ENCODE peak calls at places on chromosomes 6 and 20, in eight cellular contexts. One of them, this sample, is unnamed.

GRCh38 chr6:113076116-113076515 is 729.0 kb downstream of the RFPL4B start:
- DNase-seq in stomach: no peak
- DNase-seq in upper lobe of left lung: no peak
- DNase-seq in HepG2: no peak
- DNase-seq in ovary: no peak
- DNase-seq in suprapubic skin: no peak
- DNase-seq in H1: no peak
- DNase-seq in sigmoid colon: no peak
- DNase-seq in this sample: no peak

GRCh38 chr6:27891300-27891913 is 20.8 kb downstream of the OR2B2 start:
- DNase-seq in stomach: no peak
- DNase-seq in upper lobe of left lung: no peak
- DNase-seq in HepG2: no peak
- DNase-seq in ovary: no peak
- DNase-seq in suprapubic skin: no peak
- DNase-seq in H1: no peak
- DNase-seq in sigmoid colon: no peak
- DNase-seq in this sample: no peak

GRCh38 chr6:89351632-89352328 is 742 bp downstream of the UBE2J1 start:
- DNase-seq in stomach: no peak
- DNase-seq in upper lobe of left lung: no peak
- DNase-seq in HepG2: no peak
- DNase-seq in ovary: no peak
- DNase-seq in suprapubic skin: no peak
- DNase-seq in H1: no peak
- DNase-seq in sigmoid colon: no peak
- DNase-seq in this sample: no peak

GRCh38 chr6:17417817-17418216 is 24.4 kb downstream of the CAP2 start:
- DNase-seq in stomach: no peak
- DNase-seq in upper lobe of left lung: no peak
- DNase-seq in HepG2: no peak
- DNase-seq in ovary: no peak
- DNase-seq in suprapubic skin: no peak
- DNase-seq in H1: peak; percentile 63
- DNase-seq in sigmoid colon: no peak
- DNase-seq in this sample: no peak

GRCh38 chr6:2378891-2379652 is 133.7 kb upstream of the GMDS start:
- DNase-seq in stomach: no peak
- DNase-seq in upper lobe of left lung: no peak
- DNase-seq in HepG2: no peak
- DNase-seq in ovary: no peak
- DNase-seq in suprapubic skin: no peak
- DNase-seq in H1: no peak
- DNase-seq in sigmoid colon: no peak
- DNase-seq in this sample: no peak

GRCh38 chr6:4941782-4942672 is 61.8 kb downstream of the RPP40 start:
- DNase-seq in stomach: no peak
- DNase-seq in upper lobe of left lung: peak; percentile 45
- DNase-seq in HepG2: peak; percentile 78
- DNase-seq in ovary: no peak
- DNase-seq in suprapubic skin: no peak
- DNase-seq in H1: no peak
- DNase-seq in sigmoid colon: no peak
- DNase-seq in this sample: no peak

GRCh38 chr20:47764154-47764734 is 21.0 kb downstream of the SULF2 start:
- DNase-seq in stomach: no peak
- DNase-seq in upper lobe of left lung: no peak
- DNase-seq in HepG2: no peak
- DNase-seq in ovary: no peak
- DNase-seq in suprapubic skin: no peak
- DNase-seq in H1: no peak
- DNase-seq in sigmoid colon: no peak
- DNase-seq in this sample: no peak

GRCh38 chr6:47729019-47729418 is 30.6 kb downstream of the ADGRF4 start:
- DNase-seq in stomach: no peak
- DNase-seq in upper lobe of left lung: no peak
- DNase-seq in HepG2: no peak
- DNase-seq in ovary: no peak
- DNase-seq in suprapubic skin: no peak
- DNase-seq in H1: no peak
- DNase-seq in sigmoid colon: no peak
- DNase-seq in this sample: no peak

GRCh38 chr6:21507811-21508210 is 85.7 kb upstream of the SOX4 start:
- DNase-seq in stomach: no peak
- DNase-seq in upper lobe of left lung: no peak
- DNase-seq in HepG2: peak; percentile 47
- DNase-seq in ovary: no peak
- DNase-seq in suprapubic skin: no peak
- DNase-seq in H1: no peak
- DNase-seq in sigmoid colon: no peak
- DNase-seq in this sample: no peak

GRCh38 chr6:109865968-109866367 is 112.1 kb upstream of the GPR6 start:
- DNase-seq in stomach: no peak
- DNase-seq in upper lobe of left lung: no peak
- DNase-seq in HepG2: no peak
- DNase-seq in ovary: no peak
- DNase-seq in suprapubic skin: no peak
- DNase-seq in H1: no peak
- DNase-seq in sigmoid colon: no peak
- DNase-seq in this sample: no peak

GRCh38 chr20:51802170-51802745 is at the start of gene SALL4:
- DNase-seq in stomach: peak; percentile 25
- DNase-seq in upper lobe of left lung: no peak
- DNase-seq in HepG2: no peak
- DNase-seq in ovary: no peak
- DNase-seq in suprapubic skin: no peak
- DNase-seq in H1: peak; percentile 91
- DNase-seq in sigmoid colon: no peak
- DNase-seq in this sample: no peak

GRCh38 chr6:158854214-158855101 is 35.3 kb upstream of the EZR start:
- DNase-seq in stomach: no peak
- DNase-seq in upper lobe of left lung: no peak
- DNase-seq in HepG2: peak; percentile 35
- DNase-seq in ovary: no peak
- DNase-seq in suprapubic skin: no peak
- DNase-seq in H1: no peak
- DNase-seq in sigmoid colon: no peak
- DNase-seq in this sample: no peak

GRCh38 chr20:32585011-32585518 is at the start of gene NOL4L:
- DNase-seq in stomach: peak; percentile 39
- DNase-seq in upper lobe of left lung: no peak
- DNase-seq in HepG2: no peak
- DNase-seq in ovary: no peak
- DNase-seq in suprapubic skin: no peak
- DNase-seq in H1: no peak
- DNase-seq in sigmoid colon: no peak
- DNase-seq in this sample: no peak

GRCh38 chr20:57329608-57330221 is at the start of gene SPO11:
- DNase-seq in stomach: no peak
- DNase-seq in upper lobe of left lung: no peak
- DNase-seq in HepG2: no peak
- DNase-seq in ovary: no peak
- DNase-seq in suprapubic skin: no peak
- DNase-seq in H1: peak; percentile 38
- DNase-seq in sigmoid colon: no peak
- DNase-seq in this sample: no peak

GRCh38 chr6:149097794-149098193 is 219.7 kb upstream of the TAB2 start:
- DNase-seq in stomach: no peak
- DNase-seq in upper lobe of left lung: no peak
- DNase-seq in HepG2: no peak
- DNase-seq in ovary: no peak
- DNase-seq in suprapubic skin: no peak
- DNase-seq in H1: no peak
- DNase-seq in sigmoid colon: no peak
- DNase-seq in this sample: no peak

GRCh38 chr6:28336284-28337024 is 506 bp upstream of the ZSCAN31 start:
- DNase-seq in stomach: no peak
- DNase-seq in upper lobe of left lung: peak; percentile 31
- DNase-seq in HepG2: peak; percentile 44
- DNase-seq in ovary: peak; percentile 32
- DNase-seq in suprapubic skin: no peak
- DNase-seq in H1: no peak
- DNase-seq in sigmoid colon: no peak
- DNase-seq in this sample: peak; percentile 43

GRCh38 chr6:145688493-145688905 is 46.8 kb downstream of the EPM2A start:
- DNase-seq in stomach: no peak
- DNase-seq in upper lobe of left lung: no peak
- DNase-seq in HepG2: no peak
- DNase-seq in ovary: no peak
- DNase-seq in suprapubic skin: no peak
- DNase-seq in H1: no peak
- DNase-seq in sigmoid colon: no peak
- DNase-seq in this sample: no peak

GRCh38 chr6:146526192-146526591 is 17.4 kb upstream of the RAB32 start:
- DNase-seq in stomach: no peak
- DNase-seq in upper lobe of left lung: no peak
- DNase-seq in HepG2: no peak
- DNase-seq in ovary: no peak
- DNase-seq in suprapubic skin: no peak
- DNase-seq in H1: no peak
- DNase-seq in sigmoid colon: no peak
- DNase-seq in this sample: no peak

GRCh38 chr6:12943549-12943948 is 227.0 kb downstream of the PHACTR1 start:
- DNase-seq in stomach: no peak
- DNase-seq in upper lobe of left lung: no peak
- DNase-seq in HepG2: no peak
- DNase-seq in ovary: no peak
- DNase-seq in suprapubic skin: no peak
- DNase-seq in H1: no peak
- DNase-seq in sigmoid colon: no peak
- DNase-seq in this sample: no peak

DNA sequence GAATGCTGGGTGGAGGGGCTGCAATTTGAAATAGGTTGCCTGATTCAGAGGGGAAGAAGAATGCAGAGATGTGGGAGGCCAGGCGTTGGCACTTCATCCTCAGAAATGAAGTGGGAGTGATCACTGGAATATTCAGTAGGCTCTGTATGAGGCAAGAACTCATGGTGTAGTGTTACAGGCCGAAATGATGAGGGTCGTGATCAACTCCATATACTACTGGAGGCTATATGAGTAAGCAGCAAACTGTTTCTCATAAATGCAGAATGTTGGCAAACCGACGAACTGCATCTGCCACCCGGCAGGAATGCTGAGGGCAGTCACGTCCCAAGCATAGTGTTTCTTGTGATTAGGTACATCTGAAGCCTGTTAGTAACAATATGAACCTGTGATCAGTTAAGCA is 12.7 kb downstream of the KCNS1 start:
- DNase-seq in stomach: no peak
- DNase-seq in upper lobe of left lung: no peak
- DNase-seq in HepG2: no peak
- DNase-seq in ovary: no peak
- DNase-seq in suprapubic skin: no peak
- DNase-seq in H1: no peak
- DNase-seq in sigmoid colon: no peak
- DNase-seq in this sample: no peak
- H3K27ac ChIP-seq in stomach: no peak overlapping the region
- H3K27ac ChIP-seq in upper lobe of left lung: no peak overlapping the region
- H3K27ac ChIP-seq in HepG2: no peak overlapping the region
- H3K27ac ChIP-seq in ovary: no peak overlapping the region
- H3K27ac ChIP-seq in suprapubic skin: no peak overlapping the region
- H3K27ac ChIP-seq in H1: no peak overlapping the region
- H3K27ac ChIP-seq in sigmoid colon: no peak overlapping the region
- H3K27ac ChIP-seq in this sample: no peak overlapping the region

GRCh38 chr6:45715508-45715803 is 300.2 kb downstream of the CLIC5 start:
- DNase-seq in stomach: no peak
- DNase-seq in upper lobe of left lung: no peak
- DNase-seq in HepG2: no peak
- DNase-seq in ovary: no peak
- DNase-seq in suprapubic skin: no peak
- DNase-seq in H1: no peak
- DNase-seq in sigmoid colon: no peak
- DNase-seq in this sample: no peak

GRCh38 chr6:45717715-45718114 is 297.9 kb downstream of the CLIC5 start:
- DNase-seq in stomach: no peak
- DNase-seq in upper lobe of left lung: no peak
- DNase-seq in HepG2: no peak
- DNase-seq in ovary: no peak
- DNase-seq in suprapubic skin: no peak
- DNase-seq in H1: no peak
- DNase-seq in sigmoid colon: no peak
- DNase-seq in this sample: no peak

GRCh38 chr6:45717027-45717426 is 298.6 kb downstream of the CLIC5 start:
- DNase-seq in stomach: no peak
- DNase-seq in upper lobe of left lung: no peak
- DNase-seq in HepG2: no peak
- DNase-seq in ovary: no peak
- DNase-seq in suprapubic skin: no peak
- DNase-seq in H1: no peak
- DNase-seq in sigmoid colon: no peak
- DNase-seq in this sample: no peak

GRCh38 chr6:45713981-45714685 is 301.5 kb downstream of the CLIC5 start:
- DNase-seq in stomach: no peak
- DNase-seq in upper lobe of left lung: no peak
- DNase-seq in HepG2: no peak
- DNase-seq in ovary: no peak
- DNase-seq in suprapubic skin: no peak
- DNase-seq in H1: no peak
- DNase-seq in sigmoid colon: no peak
- DNase-seq in this sample: no peak

GRCh38 chr6:45714795-45715507 is 300.7 kb downstream of the CLIC5 start:
- DNase-seq in stomach: peak; percentile 42
- DNase-seq in upper lobe of left lung: peak; percentile 52
- DNase-seq in HepG2: peak; percentile 74
- DNase-seq in ovary: peak; percentile 54
- DNase-seq in suprapubic skin: no peak
- DNase-seq in H1: peak; percentile 75
- DNase-seq in sigmoid colon: peak; percentile 77
- DNase-seq in this sample: peak; percentile 59
- TF ChIP-seq POLR2A in stomach: no peak
- TF ChIP-seq POLR2A in upper lobe of left lung: no peak
- TF ChIP-seq POLR2A in HepG2: no peak
- TF ChIP-seq POLR2A in ovary: no peak
- TF ChIP-seq POLR2A in suprapubic skin: no peak
- TF ChIP-seq POLR2A in H1: no peak
- TF ChIP-seq POLR2A in sigmoid colon: no peak
- TF ChIP-seq POLR2A in this sample: no peak

GRCh38 chr6:31352497-31353368 is 4.2 kb downstream of the HLA-B start:
- DNase-seq in stomach: no peak
- DNase-seq in upper lobe of left lung: no peak
- DNase-seq in HepG2: no peak
- DNase-seq in ovary: no peak
- DNase-seq in suprapubic skin: no peak
- DNase-seq in H1: no peak
- DNase-seq in sigmoid colon: no peak
- DNase-seq in this sample: no peak
- TF ChIP-seq EP300 in stomach: no peak
- TF ChIP-seq EP300 in upper lobe of left lung: no peak
- TF ChIP-seq EP300 in HepG2: no peak
- TF ChIP-seq EP300 in ovary: no peak
- TF ChIP-seq EP300 in suprapubic skin: no peak
- TF ChIP-seq EP300 in H1: no peak
- TF ChIP-seq EP300 in sigmoid colon: no peak
- TF ChIP-seq EP300 in this sample: no peak

GRCh38 chr6:167087857-167088256 is 35.0 kb upstream of the CCR6 start:
- DNase-seq in stomach: no peak
- DNase-seq in upper lobe of left lung: no peak
- DNase-seq in HepG2: no peak
- DNase-seq in ovary: no peak
- DNase-seq in suprapubic skin: no peak
- DNase-seq in H1: no peak
- DNase-seq in sigmoid colon: no peak
- DNase-seq in this sample: no peak
- H3K27ac ChIP-seq in stomach: no peak overlapping the region
- H3K27ac ChIP-seq in upper lobe of left lung: no peak overlapping the region
- H3K27ac ChIP-seq in HepG2: no peak overlapping the region
- H3K27ac ChIP-seq in ovary: no peak overlapping the region
- H3K27ac ChIP-seq in suprapubic skin: no peak overlapping the region
- H3K27ac ChIP-seq in H1: no peak overlapping the region
- H3K27ac ChIP-seq in sigmoid colon: no peak overlapping the region
- H3K27ac ChIP-seq in this sample: no peak overlapping the region

GRCh38 chr6:166382500-166382932 is 224 bp downstream of the MPC1 start:
- DNase-seq in stomach: no peak
- DNase-seq in upper lobe of left lung: no peak
- DNase-seq in HepG2: no peak
- DNase-seq in ovary: peak; percentile 29
- DNase-seq in suprapubic skin: no peak
- DNase-seq in H1: no peak
- DNase-seq in sigmoid colon: peak; percentile 70
- DNase-seq in this sample: no peak
- TF ChIP-seq POLR2A in stomach: no peak
- TF ChIP-seq POLR2A in upper lobe of left lung: no peak
- TF ChIP-seq POLR2A in HepG2: no peak
- TF ChIP-seq POLR2A in ovary: no peak
- TF ChIP-seq POLR2A in suprapubic skin: peak; percentile 24
- TF ChIP-seq POLR2A in H1: no peak
- TF ChIP-seq POLR2A in sigmoid colon: no peak
- TF ChIP-seq POLR2A in this sample: peak; percentile 91

This sample was measured in transverse colon.